ENCODE peak calls at places on chromosome 17, in ten cellular contexts. One of them, this sample, is unnamed.

GRCh38 chr17:33941744-33942143 is 313.3 kb upstream of the CCL2 start:
- DNase-seq in MCF 10A: no peak
- DNase-seq in epithelial cell of esophagus: no peak
- DNase-seq in activated B cell treated with CpG ODN at 0.5 μM for 24 hours: no peak
- DNase-seq in ovary: no peak
- DNase-seq in GM20000: no peak
- DNase-seq in cardiac fibroblast: no peak
- DNase-seq in WERI-Rb-1: no peak
- DNase-seq in pancreas: no peak
- DNase-seq in activated CD8-positive, alpha-beta T cell treated with anti-CD3 and anti-CD28 coated beads for 36 hours: no peak
- DNase-seq in this sample: no peak

GRCh38 chr17:62689441-62690167 is 62.1 kb downstream of the MRC2 start:
- DNase-seq in WERI-Rb-1: no peak
- DNase-seq in GM20000: no peak
- DNase-seq in MCF 10A: no peak
- DNase-seq in pancreas: no peak
- DNase-seq in ovary: no peak
- DNase-seq in activated CD8-positive, alpha-beta T cell treated with anti-CD3 and anti-CD28 coated beads for 36 hours: no peak
- DNase-seq in activated B cell treated with CpG ODN at 0.5 μM for 24 hours: no peak
- DNase-seq in cardiac fibroblast: no peak
- DNase-seq in epithelial cell of esophagus: no peak
- DNase-seq in this sample: no peak

GRCh38 chr17:58270476-58271290 is 10.1 kb downstream of the MPO start:
- DNase-seq in MCF 10A: no peak
- DNase-seq in epithelial cell of esophagus: no peak
- DNase-seq in ovary: no peak
- DNase-seq in activated CD8-positive, alpha-beta T cell treated with anti-CD3 and anti-CD28 coated beads for 36 hours: no peak
- DNase-seq in pancreas: no peak
- DNase-seq in WERI-Rb-1: no peak
- DNase-seq in activated B cell treated with CpG ODN at 0.5 μM for 24 hours: no peak
- DNase-seq in cardiac fibroblast: no peak
- DNase-seq in GM20000: no peak
- DNase-seq in this sample: no peak

GRCh38 chr17:56350592-56350991 is 197.3 kb downstream of the ANKFN1 start:
- DNase-seq in epithelial cell of esophagus: no peak
- DNase-seq in activated B cell treated with CpG ODN at 0.5 μM for 24 hours: no peak
- DNase-seq in GM20000: no peak
- DNase-seq in ovary: no peak
- DNase-seq in WERI-Rb-1: no peak
- DNase-seq in pancreas: no peak
- DNase-seq in activated CD8-positive, alpha-beta T cell treated with anti-CD3 and anti-CD28 coated beads for 36 hours: no peak
- DNase-seq in cardiac fibroblast: no peak
- DNase-seq in MCF 10A: no peak
- DNase-seq in this sample: no peak

GRCh38 chr17:72233981-72234380 is 113.2 kb downstream of the SOX9 start:
- DNase-seq in pancreas: no peak
- DNase-seq in activated CD8-positive, alpha-beta T cell treated with anti-CD3 and anti-CD28 coated beads for 36 hours: no peak
- DNase-seq in GM20000: no peak
- DNase-seq in epithelial cell of esophagus: no peak
- DNase-seq in activated B cell treated with CpG ODN at 0.5 μM for 24 hours: no peak
- DNase-seq in ovary: no peak
- DNase-seq in WERI-Rb-1: no peak
- DNase-seq in MCF 10A: no peak
- DNase-seq in cardiac fibroblast: no peak
- DNase-seq in this sample: no peak

GRCh38 chr17:35073183-35073790 is 9.8 kb upstream of the RFFL start:
- DNase-seq in WERI-Rb-1: no peak
- DNase-seq in activated B cell treated with CpG ODN at 0.5 μM for 24 hours: no peak
- DNase-seq in GM20000: no peak
- DNase-seq in ovary: no peak
- DNase-seq in activated CD8-positive, alpha-beta T cell treated with anti-CD3 and anti-CD28 coated beads for 36 hours: peak; percentile 33
- DNase-seq in cardiac fibroblast: no peak
- DNase-seq in epithelial cell of esophagus: no peak
- DNase-seq in MCF 10A: no peak
- DNase-seq in pancreas: no peak
- DNase-seq in this sample: no peak

GRCh38 chr17:70767102-70767701 is 597.9 kb downstream of the KCNJ2 start:
- DNase-seq in epithelial cell of esophagus: peak; percentile 43
- DNase-seq in GM20000: peak; percentile 4
- DNase-seq in cardiac fibroblast: peak; percentile 70
- DNase-seq in pancreas: no peak
- DNase-seq in WERI-Rb-1: no peak
- DNase-seq in ovary: no peak
- DNase-seq in activated CD8-positive, alpha-beta T cell treated with anti-CD3 and anti-CD28 coated beads for 36 hours: no peak
- DNase-seq in activated B cell treated with CpG ODN at 0.5 μM for 24 hours: no peak
- DNase-seq in MCF 10A: peak; percentile 48
- DNase-seq in this sample: peak; percentile 22

GRCh38 chr17:19470529-19471261 is 59.7 kb downstream of the RNF112 start:
- DNase-seq in epithelial cell of esophagus: no peak
- DNase-seq in MCF 10A: no peak
- DNase-seq in WERI-Rb-1: peak; percentile 32
- DNase-seq in activated B cell treated with CpG ODN at 0.5 μM for 24 hours: no peak
- DNase-seq in pancreas: no peak
- DNase-seq in cardiac fibroblast: peak; percentile 44
- DNase-seq in ovary: peak; percentile 72
- DNase-seq in activated CD8-positive, alpha-beta T cell treated with anti-CD3 and anti-CD28 coated beads for 36 hours: no peak
- DNase-seq in GM20000: no peak
- DNase-seq in this sample: no peak

GRCh38 chr17:61251939-61252865 is 147.4 kb upstream of the TBX2 start:
- DNase-seq in ovary: peak; percentile 82
- DNase-seq in GM20000: no peak
- DNase-seq in MCF 10A: peak; percentile 89
- DNase-seq in activated CD8-positive, alpha-beta T cell treated with anti-CD3 and anti-CD28 coated beads for 36 hours: no peak
- DNase-seq in cardiac fibroblast: peak; percentile 99
- DNase-seq in pancreas: peak; percentile 79
- DNase-seq in epithelial cell of esophagus: no peak
- DNase-seq in WERI-Rb-1: no peak
- DNase-seq in activated B cell treated with CpG ODN at 0.5 μM for 24 hours: no peak
- DNase-seq in this sample: no peak

GRCh38 chr17:18194804-18195203 is 11.2 kb downstream of the ALKBH5 start:
- DNase-seq in epithelial cell of esophagus: peak; percentile 48
- DNase-seq in ovary: no peak
- DNase-seq in cardiac fibroblast: no peak
- DNase-seq in GM20000: no peak
- DNase-seq in WERI-Rb-1: no peak
- DNase-seq in MCF 10A: no peak
- DNase-seq in pancreas: no peak
- DNase-seq in activated B cell treated with CpG ODN at 0.5 μM for 24 hours: no peak
- DNase-seq in activated CD8-positive, alpha-beta T cell treated with anti-CD3 and anti-CD28 coated beads for 36 hours: no peak
- DNase-seq in this sample: no peak

DNA sequence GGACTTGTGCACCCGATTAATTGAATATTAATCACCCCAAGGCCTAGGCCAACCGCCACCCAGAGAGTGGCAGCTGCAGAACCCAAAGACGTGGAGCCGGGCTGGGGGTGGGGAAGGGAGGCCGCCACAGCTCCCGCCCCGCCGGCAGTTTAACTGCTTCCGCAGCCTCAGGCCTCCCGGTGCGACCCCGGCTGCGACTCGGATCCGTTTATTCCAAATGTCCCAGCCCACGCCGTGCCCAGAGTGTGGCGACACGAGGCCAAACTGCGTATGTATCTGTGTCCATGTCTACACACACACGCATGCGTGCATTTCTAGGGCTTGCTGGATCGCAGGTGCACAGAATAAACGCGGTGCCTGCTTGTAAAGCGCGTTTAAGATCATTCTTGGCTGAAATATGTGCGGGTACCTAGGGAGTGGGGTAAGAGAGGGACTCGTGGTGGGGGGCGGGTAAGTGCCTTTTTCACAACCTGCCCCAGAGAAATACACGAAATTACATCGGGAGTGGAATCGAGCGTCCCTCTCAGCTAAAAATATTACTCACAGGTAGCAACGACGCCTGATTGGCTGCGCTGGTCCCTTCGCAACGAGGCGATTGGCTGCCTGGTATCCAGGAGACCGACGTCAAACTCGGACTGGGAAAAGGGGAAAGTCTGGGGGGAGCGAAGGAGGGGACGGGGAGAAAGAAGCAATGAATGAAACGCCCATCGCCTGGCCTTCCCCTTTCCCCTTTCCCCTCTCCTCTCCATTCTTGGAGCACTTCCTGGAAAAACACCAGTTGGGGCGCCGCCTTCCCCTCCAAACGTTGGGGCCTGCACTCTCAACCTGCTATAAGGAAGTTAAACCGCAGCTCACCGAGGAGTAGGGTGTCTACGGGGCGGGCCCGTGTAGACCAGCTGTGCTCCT is 1.0 kb upstream of the TOB1 start:
- DNase-seq in cardiac fibroblast: peak; percentile 95
- DNase-seq in ovary: peak; percentile 94
- DNase-seq in MCF 10A: peak; percentile 98
- DNase-seq in WERI-Rb-1: peak; percentile 98
- DNase-seq in activated B cell treated with CpG ODN at 0.5 μM for 24 hours: peak; percentile 75
- DNase-seq in activated CD8-positive, alpha-beta T cell treated with anti-CD3 and anti-CD28 coated beads for 36 hours: peak; percentile 90
- DNase-seq in pancreas: peak; percentile 96
- DNase-seq in epithelial cell of esophagus: peak; percentile 97
- DNase-seq in GM20000: peak; percentile 85
- DNase-seq in this sample: peak; percentile 84
- TF ChIP-seq CTCF in cardiac fibroblast: no peak
- TF ChIP-seq CTCF in ovary: peak; percentile 9
- TF ChIP-seq CTCF in MCF 10A: no peak
- TF ChIP-seq CTCF in WERI-Rb-1: no peak
- TF ChIP-seq CTCF in activated B cell treated with CpG ODN at 0.5 μM for 24 hours: no peak
- TF ChIP-seq CTCF in activated CD8-positive, alpha-beta T cell treated with anti-CD3 and anti-CD28 coated beads for 36 hours: no peak
- TF ChIP-seq CTCF in pancreas: no peak
- TF ChIP-seq CTCF in epithelial cell of esophagus: no peak
- TF ChIP-seq CTCF in GM20000: no peak
- TF ChIP-seq CTCF in this sample: no peak

GRCh38 chr17:5508855-5509254 is 22.5 kb downstream of the MIS12 start:
- DNase-seq in cardiac fibroblast: peak; percentile 87
- DNase-seq in MCF 10A: no peak
- DNase-seq in activated CD8-positive, alpha-beta T cell treated with anti-CD3 and anti-CD28 coated beads for 36 hours: no peak
- DNase-seq in epithelial cell of esophagus: peak; percentile 65
- DNase-seq in WERI-Rb-1: peak; percentile 19
- DNase-seq in ovary: no peak
- DNase-seq in activated B cell treated with CpG ODN at 0.5 μM for 24 hours: no peak
- DNase-seq in pancreas: no peak
- DNase-seq in GM20000: no peak
- DNase-seq in this sample: no peak

GRCh38 chr17:5509482-5509881 is 23.1 kb downstream of the MIS12 start:
- DNase-seq in activated B cell treated with CpG ODN at 0.5 μM for 24 hours: no peak
- DNase-seq in WERI-Rb-1: no peak
- DNase-seq in activated CD8-positive, alpha-beta T cell treated with anti-CD3 and anti-CD28 coated beads for 36 hours: no peak
- DNase-seq in epithelial cell of esophagus: peak; percentile 77
- DNase-seq in cardiac fibroblast: peak; percentile 85
- DNase-seq in pancreas: no peak
- DNase-seq in MCF 10A: peak; percentile 16
- DNase-seq in GM20000: no peak
- DNase-seq in ovary: no peak
- DNase-seq in this sample: no peak

GRCh38 chr17:5510776-5511175 is 24.4 kb downstream of the MIS12 start:
- DNase-seq in activated CD8-positive, alpha-beta T cell treated with anti-CD3 and anti-CD28 coated beads for 36 hours: no peak
- DNase-seq in epithelial cell of esophagus: peak; percentile 91
- DNase-seq in activated B cell treated with CpG ODN at 0.5 μM for 24 hours: no peak
- DNase-seq in WERI-Rb-1: no peak
- DNase-seq in pancreas: no peak
- DNase-seq in MCF 10A: no peak
- DNase-seq in cardiac fibroblast: no peak
- DNase-seq in ovary: no peak
- DNase-seq in GM20000: no peak
- DNase-seq in this sample: no peak

GRCh38 chr17:5502552-5502951 is 16.2 kb downstream of the MIS12 start:
- DNase-seq in MCF 10A: no peak
- DNase-seq in activated B cell treated with CpG ODN at 0.5 μM for 24 hours: no peak
- DNase-seq in pancreas: no peak
- DNase-seq in GM20000: no peak
- DNase-seq in epithelial cell of esophagus: no peak
- DNase-seq in WERI-Rb-1: no peak
- DNase-seq in ovary: no peak
- DNase-seq in cardiac fibroblast: no peak
- DNase-seq in activated CD8-positive, alpha-beta T cell treated with anti-CD3 and anti-CD28 coated beads for 36 hours: no peak
- DNase-seq in this sample: no peak

DNA sequence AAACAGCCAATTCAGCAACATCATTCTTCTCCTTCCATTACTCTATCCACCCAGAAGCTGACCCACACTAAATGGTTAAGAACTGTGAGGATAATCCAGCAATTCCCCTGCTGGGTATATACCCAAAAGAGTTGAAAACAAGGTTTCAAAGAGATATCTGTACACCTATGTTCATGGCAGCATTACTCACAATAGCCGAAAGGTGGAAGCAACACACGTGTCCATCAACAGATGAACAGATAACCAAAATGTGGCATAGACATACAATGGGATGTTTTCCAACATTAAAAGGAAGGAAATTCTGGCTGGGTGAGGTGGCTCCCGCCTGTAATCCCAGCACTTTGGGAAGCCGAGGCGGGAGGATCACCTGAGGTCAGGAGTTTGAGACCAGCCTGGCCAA is 19.9 kb downstream of the MIS12 start:
- DNase-seq in MCF 10A: no peak
- DNase-seq in WERI-Rb-1: no peak
- DNase-seq in ovary: no peak
- DNase-seq in activated CD8-positive, alpha-beta T cell treated with anti-CD3 and anti-CD28 coated beads for 36 hours: no peak
- DNase-seq in epithelial cell of esophagus: no peak
- DNase-seq in GM20000: no peak
- DNase-seq in activated B cell treated with CpG ODN at 0.5 μM for 24 hours: no peak
- DNase-seq in cardiac fibroblast: no peak
- DNase-seq in pancreas: no peak
- DNase-seq in this sample: no peak
- TF ChIP-seq CTCF in MCF 10A: peak; percentile 11
- TF ChIP-seq CTCF in WERI-Rb-1: no peak
- TF ChIP-seq CTCF in ovary: no peak
- TF ChIP-seq CTCF in activated CD8-positive, alpha-beta T cell treated with anti-CD3 and anti-CD28 coated beads for 36 hours: no peak
- TF ChIP-seq CTCF in epithelial cell of esophagus: no peak
- TF ChIP-seq CTCF in GM20000: no peak
- TF ChIP-seq CTCF in activated B cell treated with CpG ODN at 0.5 μM for 24 hours: no peak
- TF ChIP-seq CTCF in cardiac fibroblast: no peak
- TF ChIP-seq CTCF in pancreas: no peak
- TF ChIP-seq CTCF in this sample: no peak

DNA sequence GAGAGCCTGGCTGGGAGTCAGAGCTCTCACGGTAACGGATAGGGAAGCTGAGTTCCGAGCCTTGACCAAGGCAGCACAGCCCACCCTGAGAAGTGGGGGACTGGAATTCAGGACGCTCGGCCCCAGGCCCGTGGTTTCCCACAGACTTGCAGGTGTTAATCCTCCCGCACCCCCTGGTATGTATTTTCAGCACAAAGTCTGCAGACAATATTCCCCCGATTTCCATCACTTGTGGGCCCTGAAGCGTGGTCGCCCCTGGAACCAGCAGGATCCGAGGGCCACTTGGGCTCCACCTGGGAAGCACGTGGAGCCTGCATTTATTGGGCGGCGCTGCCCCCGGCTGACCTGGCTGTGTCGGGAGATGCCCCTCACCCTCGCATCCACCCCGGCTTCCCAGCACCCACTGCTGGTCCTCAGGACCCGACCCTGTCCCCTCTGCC is 60.2 kb downstream of the WSB1 start:
- DNase-seq in activated CD8-positive, alpha-beta T cell treated with anti-CD3 and anti-CD28 coated beads for 36 hours: no peak
- DNase-seq in MCF 10A: no peak
- DNase-seq in cardiac fibroblast: no peak
- DNase-seq in activated B cell treated with CpG ODN at 0.5 μM for 24 hours: no peak
- DNase-seq in WERI-Rb-1: no peak
- DNase-seq in GM20000: no peak
- DNase-seq in pancreas: peak; percentile 82
- DNase-seq in ovary: peak; percentile 24
- DNase-seq in epithelial cell of esophagus: no peak
- DNase-seq in this sample: peak; percentile 36
- TF ChIP-seq CTCF in activated CD8-positive, alpha-beta T cell treated with anti-CD3 and anti-CD28 coated beads for 36 hours: peak; percentile 69
- TF ChIP-seq CTCF in MCF 10A: no peak
- TF ChIP-seq CTCF in cardiac fibroblast: no peak
- TF ChIP-seq CTCF in activated B cell treated with CpG ODN at 0.5 μM for 24 hours: no peak
- TF ChIP-seq CTCF in WERI-Rb-1: no peak
- TF ChIP-seq CTCF in GM20000: no peak
- TF ChIP-seq CTCF in pancreas: peak; percentile 6
- TF ChIP-seq CTCF in ovary: no peak
- TF ChIP-seq CTCF in epithelial cell of esophagus: no peak
- TF ChIP-seq CTCF in this sample: no peak

GRCh38 chr17:79617740-79618382 is 7.0 kb upstream of the RBFOX3 start:
- DNase-seq in MCF 10A: no peak
- DNase-seq in activated CD8-positive, alpha-beta T cell treated with anti-CD3 and anti-CD28 coated beads for 36 hours: no peak
- DNase-seq in epithelial cell of esophagus: no peak
- DNase-seq in ovary: no peak
- DNase-seq in pancreas: peak; percentile 36
- DNase-seq in activated B cell treated with CpG ODN at 0.5 μM for 24 hours: no peak
- DNase-seq in cardiac fibroblast: no peak
- DNase-seq in WERI-Rb-1: peak; percentile 6
- DNase-seq in GM20000: no peak
- DNase-seq in this sample: no peak
- TF ChIP-seq CTCF in MCF 10A: no peak
- TF ChIP-seq CTCF in activated CD8-positive, alpha-beta T cell treated with anti-CD3 and anti-CD28 coated beads for 36 hours: no peak
- TF ChIP-seq CTCF in epithelial cell of esophagus: no peak
- TF ChIP-seq CTCF in ovary: no peak
- TF ChIP-seq CTCF in pancreas: no peak
- TF ChIP-seq CTCF in activated B cell treated with CpG ODN at 0.5 μM for 24 hours: no peak
- TF ChIP-seq CTCF in cardiac fibroblast: no peak
- TF ChIP-seq CTCF in WERI-Rb-1: no peak
- TF ChIP-seq CTCF in GM20000: no peak
- TF ChIP-seq CTCF in this sample: no peak